ENCODE peak calls at places on chromosome 10, in six cellular contexts. F is IMR-90, A is H9, W is mesenchymal stem cell, R is H1, O is trophoblast cell. K is an unnamed sample.

GRCh38 chr10:106795619-106796018 is 368.9 kb downstream of the SORCS1 start:
- DNase-seq in A (peak), R (no peak), F (no peak), O (peak), W (no peak), K (peak)

GRCh38 chr10:73251683-73252444 is 580 bp downstream of the MRPS16 start:
- DNase-seq in O (peak), F (no peak), R (no peak), W (peak), A (peak), K (peak)

GRCh38 chr10:63883861-63884260 is 362.7 kb downstream of the REEP3 start:
- DNase-seq in O (no peak), R (no peak), W (no peak), F (no peak), A (no peak), K (no peak)

GRCh38 chr10:32454148-32454547 is 8.2 kb downstream of the CCDC7 start:
- DNase-seq in O (no peak), F (peak), R (no peak), W (no peak), A (no peak), K (no peak)

GRCh38 chr10:91090761-91091529 is 129.5 kb upstream of the PCGF5 start:
- DNase-seq in O (no peak), R (no peak), A (no peak), W (peak), F (no peak), K (no peak)

GRCh38 chr10:43929122-43929521 is 280.4 kb upstream of the ZNF32 start:
- DNase-seq in O (no peak), R (no peak), F (no peak), W (no peak), A (no peak), K (no peak)

GRCh38 chr10:49222170-49222569 is 34.0 kb upstream of the TMEM273 start:
- DNase-seq in R (no peak), F (no peak), A (no peak), O (no peak), W (no peak), K (no peak)

GRCh38 chr10:17257466-17258321 is 29.7 kb downstream of the VIM start:
- DNase-seq in O (peak), W (peak), A (peak), F (peak), R (peak), K (peak)

GRCh38 chr10:113520606-113521481 is 32.0 kb upstream of the HABP2 start:
- DNase-seq in A (peak), W (peak), F (peak), O (peak), R (peak), K (peak)

GRCh38 chr10:108521827-108522503 is 1357.5 kb upstream of the SORCS1 start:
- DNase-seq in R (no peak), F (no peak), W (no peak), O (no peak), A (no peak), K (no peak)

GRCh38 chr10:57786850-57787750 is 480.6 kb downstream of the IPMK start:
- DNase-seq in F (no peak), R (no peak), O (peak), W (no peak), A (peak), K (no peak)

GRCh38 chr10:73060738-73061635 is 35.7 kb downstream of the P4HA1 start:
- DNase-seq in F (peak), R (no peak), A (no peak), O (peak), W (peak), K (peak)

GRCh38 chr10:43980313-43980712 is 331.6 kb upstream of the ZNF32 start:
- DNase-seq in O (no peak), F (no peak), A (no peak), W (no peak), R (no peak), K (no peak)

GRCh38 chr10:1257226-1257625 is 201.0 kb downstream of the WDR37 start:
- DNase-seq in F (no peak), R (no peak), O (no peak), W (no peak), A (no peak), K (no peak)

GRCh38 chr10:69065406-69066361 is 22.2 kb upstream of the SRGN start:
- DNase-seq in A (no peak), F (peak), R (no peak), W (peak), O (peak), K (no peak)

GRCh38 chr10:6204341-6205191 is 1.8 kb downstream of the PFKFB3 start:
- DNase-seq in W (peak), O (no peak), F (peak), A (peak), R (peak), K (peak)

GRCh38 chr10:93475227-93475626 is 6.9 kb downstream of the MYOF start:
- DNase-seq in A (no peak), F (no peak), R (no peak), W (no peak), O (no peak), K (no peak)

GRCh38 chr10:25895856-25896255 is 38.2 kb upstream of the MYO3A start:
- DNase-seq in O (no peak), W (no peak), F (no peak), A (no peak), R (no peak), K (no peak)

GRCh38 chr10:33235951-33236350 is 98.5 kb downstream of the NRP1 start:
- DNase-seq in O (no peak), F (no peak), W (no peak), R (no peak), A (no peak), K (no peak)

GRCh38 chr10:74917481-74918077 is 91.2 kb downstream of the KAT6B start:
- DNase-seq in O (peak), F (peak), A (no peak), R (no peak), W (peak), K (no peak)

GRCh38 chr10:75424553-75424952 is 6.9 kb upstream of the LRMDA start:
- DNase-seq in A (no peak), O (no peak), W (no peak), R (no peak), F (no peak), K (no peak)

GRCh38 chr10:112852308-112852707 is 97.7 kb upstream of the TCF7L2 start:
- DNase-seq in F (no peak), O (peak), R (no peak), A (no peak), W (no peak), K (no peak)

GRCh38 chr10:126844406-126844805 is 60.8 kb upstream of the DOCK1 start:
- DNase-seq in F (no peak), R (no peak), O (no peak), W (peak), A (no peak), K (no peak)

GRCh38 chr10:126841341-126841902 is 63.8 kb upstream of the DOCK1 start:
- DNase-seq in F (no peak), O (no peak), A (no peak), R (no peak), W (no peak), K (no peak)

GRCh38 chr10:126842836-126843235 is 62.4 kb upstream of the DOCK1 start:
- DNase-seq in A (peak), R (no peak), O (no peak), F (no peak), W (no peak), K (no peak)

GRCh38 chr10:126842356-126842755 is 62.9 kb upstream of the DOCK1 start:
- DNase-seq in O (no peak), F (no peak), W (no peak), R (no peak), A (no peak), K (no peak)

GRCh38 chr10:126843299-126843934 is 61.8 kb upstream of the DOCK1 start:
- DNase-seq in R (no peak), F (no peak), A (no peak), W (no peak), O (no peak), K (no peak)
- H3K14ac ChIP-seq in R (no peak), F (no peak), A (peak), W (no peak), O (no peak), K (no peak)

DNA sequence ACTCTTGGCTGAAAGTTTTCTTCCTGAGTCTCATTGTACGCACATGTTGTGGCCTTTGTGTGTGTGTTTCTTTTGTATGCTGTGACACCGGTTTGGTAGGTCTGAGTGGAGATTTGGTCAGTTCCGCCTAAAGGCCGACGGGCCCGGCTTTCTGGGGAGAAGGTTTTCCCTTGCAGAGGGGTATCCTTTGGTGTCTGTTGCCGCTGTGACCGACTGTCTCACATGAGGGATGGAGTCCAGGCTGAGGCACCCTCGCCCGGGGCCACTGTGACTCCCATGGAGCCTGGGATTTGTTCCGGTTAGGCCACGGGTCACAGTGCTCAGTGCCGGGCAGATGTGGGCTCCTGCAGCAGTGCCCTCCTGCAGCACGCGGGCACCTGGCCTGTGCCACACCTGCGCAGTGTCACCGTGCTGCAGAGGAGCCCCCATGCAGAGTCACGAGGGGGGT is 19.4 kb downstream of the INPP5A start:
- DNase-seq in W (no peak), A (no peak), F (no peak), O (peak), R (no peak), K (no peak)
- H3K27ac ChIP-seq in W (no peak), A (no peak), F (no peak), O (no peak), R (no peak), K (no peak)

GRCh38 chr10:89171996-89172395 is 35.1 kb downstream of the CH25H start:
- DNase-seq in F (peak), R (no peak), O (no peak), W (no peak), A (no peak), K (no peak)
- H3K23ac ChIP-seq in F (no peak), R (no peak), O (no peak), W (no peak), A (no peak), K (no peak)

DNA sequence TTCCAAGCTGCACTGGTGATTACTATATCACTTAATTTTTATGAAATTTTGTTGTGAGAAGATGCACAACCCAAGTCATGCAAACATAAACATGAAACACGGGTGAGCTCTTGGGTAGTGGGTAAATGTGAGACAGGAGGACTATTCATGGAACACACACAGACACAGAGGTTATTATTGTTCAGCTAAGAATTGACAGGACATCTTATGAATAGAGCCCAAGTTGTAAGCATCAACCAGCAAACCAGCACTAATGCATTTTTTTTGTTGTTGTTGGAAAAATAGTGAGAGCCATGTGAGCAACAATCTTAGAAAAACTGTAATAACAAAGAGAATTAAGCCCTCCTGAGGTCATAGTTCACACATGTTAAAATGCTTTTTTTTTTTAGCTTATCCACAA is 1179.7 kb downstream of the GATA3 start:
- DNase-seq in R (no peak), O (no peak), W (no peak), F (no peak), A (no peak), K (no peak)
- H3K14ac ChIP-seq in R (no peak), O (no peak), W (no peak), F (no peak), A (no peak), K (no peak)

GRCh38 chr10:97336942-97337719 is 2.6 kb upstream of the FRAT2 start:
- DNase-seq in W (no peak), A (peak), F (no peak), O (peak), R (peak), K (peak)
- H3K27ac ChIP-seq in W (no peak), A (peak), F (no peak), O (no peak), R (no peak), K (peak)

DNA sequence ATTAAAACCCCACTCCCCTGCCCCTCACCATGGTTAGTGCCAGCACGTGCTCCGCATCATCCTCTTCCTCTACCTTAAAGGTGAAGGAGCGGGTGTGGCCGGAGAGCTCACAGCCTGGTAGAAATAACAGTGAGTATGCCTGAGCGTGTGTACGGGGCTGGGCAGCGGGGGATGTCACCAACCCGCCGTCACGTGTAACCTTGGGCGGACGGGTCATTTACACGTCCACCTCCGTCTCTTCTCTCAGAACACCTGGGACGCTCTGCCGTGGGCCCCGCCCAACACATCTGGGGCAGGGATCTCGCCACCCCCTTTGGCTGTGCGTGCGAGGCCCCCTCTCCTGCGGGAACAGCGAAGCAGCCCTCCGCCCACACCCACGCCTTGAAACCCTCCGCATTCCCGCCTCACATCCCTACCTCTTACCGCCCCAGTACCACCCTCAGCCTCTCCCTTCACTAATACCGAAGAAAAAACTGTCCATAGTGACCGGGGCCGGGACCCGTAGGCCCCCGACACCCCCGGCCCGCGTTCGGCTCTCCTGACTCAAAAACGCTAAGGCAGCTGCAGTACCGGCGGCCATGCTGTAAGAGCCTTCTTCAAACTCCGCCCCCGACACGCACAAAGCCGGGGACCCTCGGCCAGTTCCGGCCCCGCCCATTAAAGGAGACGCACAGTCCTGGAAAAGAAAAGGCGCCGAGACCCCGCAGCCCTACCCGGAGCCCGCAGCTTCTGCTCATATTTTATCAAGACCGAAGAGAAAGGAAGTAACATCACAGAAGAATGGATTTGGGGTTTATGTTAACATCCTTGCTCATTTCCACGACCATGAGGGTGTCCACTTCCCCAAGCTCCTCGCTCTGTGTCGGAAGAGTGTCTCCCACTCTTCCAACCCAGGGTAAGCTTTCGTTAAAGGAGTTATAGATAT is at the start of gene NPM3:
- DNase-seq in R (peak), F (peak), W (peak), O (peak), A (peak), K (peak)
- H3K23ac ChIP-seq in R (no peak), F (peak), W (no peak), O (no peak), A (no peak), K (peak)

GRCh38 chr10:45596556-45596955 is 76.0 kb downstream of the ZFAND4 start:
- DNase-seq in A (no peak), R (no peak), W (no peak), F (no peak), O (no peak), K (no peak)

GRCh38 chr10:45602082-45602730 is 70.4 kb downstream of the ZFAND4 start:
- DNase-seq in F (peak), O (no peak), A (no peak), W (peak), R (no peak), K (no peak)

GRCh38 chr10:45602836-45603235 is 69.7 kb downstream of the ZFAND4 start:
- DNase-seq in F (no peak), W (no peak), R (no peak), O (no peak), A (no peak), K (no peak)

GRCh38 chr10:45599646-45600045 is 72.9 kb downstream of the ZFAND4 start:
- DNase-seq in R (no peak), A (no peak), O (no peak), F (no peak), W (no peak), K (no peak)

GRCh38 chr10:45599021-45599603 is 73.5 kb downstream of the ZFAND4 start:
- DNase-seq in A (no peak), W (peak), R (no peak), F (no peak), O (no peak), K (no peak)
- H3K14ac ChIP-seq in A (no peak), W (no peak), R (no peak), F (no peak), O (no peak), K (no peak)

GRCh38 chr10:3827266-3827665 is 42.3 kb upstream of the KLF6 start:
- DNase-seq in F (no peak), R (no peak), A (no peak), O (peak), W (no peak), K (no peak)
- H3K27ac ChIP-seq in F (peak), R (no peak), A (no peak), O (peak), W (peak), K (no peak)

DNA sequence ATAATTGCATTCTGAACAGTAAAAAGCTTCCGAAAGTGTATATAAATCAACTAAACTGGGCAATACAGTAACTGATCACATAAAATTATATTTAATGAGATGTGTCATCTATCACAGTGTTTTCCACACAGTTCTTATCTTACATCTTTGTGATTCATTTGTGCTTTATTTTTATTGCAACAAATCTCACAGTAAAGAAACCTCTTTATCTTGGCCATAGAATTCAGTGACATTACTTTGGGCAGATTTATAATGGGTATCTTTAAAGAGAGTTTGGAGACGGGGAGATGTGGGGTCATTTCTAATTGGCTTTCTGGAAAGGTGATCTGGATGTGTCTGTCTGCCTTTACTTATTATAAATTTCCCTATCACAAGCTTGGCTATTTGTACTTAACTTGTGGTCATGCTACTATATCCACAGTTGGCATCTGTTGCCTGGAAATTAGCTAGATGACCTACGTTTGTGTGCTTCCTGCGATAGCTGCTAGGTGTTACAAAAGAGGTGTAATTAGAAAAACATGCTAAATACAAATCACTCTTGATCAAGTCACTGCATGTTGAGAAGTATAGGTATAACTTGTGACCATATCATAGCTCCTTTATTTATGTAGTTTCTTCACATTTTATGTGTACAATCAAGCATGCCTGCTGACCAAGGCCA is 123.8 kb downstream of the ARID5B start:
- DNase-seq in O (no peak), W (no peak), F (no peak), R (no peak), A (no peak), K (no peak)
- H3K23ac ChIP-seq in O (no peak), W (no peak), F (peak), R (no peak), A (no peak), K (no peak)

DNA sequence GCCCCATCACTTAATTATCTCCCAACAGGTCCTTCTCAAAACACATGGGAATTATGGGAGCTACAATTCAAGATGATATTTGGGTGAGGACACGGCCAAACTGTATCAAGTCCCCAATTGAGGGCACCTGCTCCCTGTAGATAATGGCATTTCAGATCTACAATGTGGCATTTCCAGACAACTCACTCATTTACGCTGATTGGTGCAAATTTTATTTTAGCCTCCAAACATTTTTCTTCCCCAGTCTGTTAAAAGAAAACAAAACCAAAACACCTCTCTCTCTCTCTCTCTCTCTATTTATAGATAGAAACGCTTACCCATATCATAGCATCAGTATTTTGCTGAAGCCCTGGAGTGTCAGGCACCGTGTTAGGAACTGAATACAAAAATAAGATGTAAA is 148.7 kb upstream of the KLF6 start:
- DNase-seq in A (no peak), O (no peak), W (no peak), R (no peak), F (no peak), K (no peak)
- H3K14ac ChIP-seq in A (no peak), O (no peak), W (no peak), R (no peak), F (no peak), K (no peak)

K was measured in neuronal stem cell.